ENCODE peak calls at places on chromosomes 16 and 17, in seven cellular contexts. One of them, this sample, is unnamed. For H3K9me2, the result is how much of the 10 kb centered on the place peaks cover.

GRCh38 chr17:82461827-82462524 is 3.4 kb downstream of the NARF start:
- DNase-seq in OCI-LY7: no peak
- DNase-seq in GM23338: no peak
- DNase-seq in MM.1S: no peak
- DNase-seq in PC-3: peak
- DNase-seq in PC-9: peak
- DNase-seq in HCT116: no peak
- DNase-seq in this sample: no peak

GRCh38 chr16:85613609-85614337 is 651 bp downstream of the GSE1 start:
- DNase-seq in OCI-LY7: peak
- DNase-seq in GM23338: peak
- DNase-seq in MM.1S: no peak
- DNase-seq in PC-3: peak
- DNase-seq in PC-9: peak
- DNase-seq in HCT116: no peak
- DNase-seq in this sample: peak

GRCh38 chr17:76014925-76015261 is 12.2 kb downstream of the EVPL start:
- DNase-seq in OCI-LY7: no peak
- DNase-seq in GM23338: no peak
- DNase-seq in MM.1S: no peak
- DNase-seq in PC-3: no peak
- DNase-seq in PC-9: no peak
- DNase-seq in HCT116: no peak
- DNase-seq in this sample: no peak

GRCh38 chr17:20072692-20072992 is 63.5 kb downstream of the SPECC1 start:
- DNase-seq in OCI-LY7: no peak
- DNase-seq in GM23338: no peak
- DNase-seq in MM.1S: no peak
- DNase-seq in PC-3: no peak
- DNase-seq in PC-9: no peak
- DNase-seq in HCT116: no peak
- DNase-seq in this sample: no peak

GRCh38 chr16:30786936-30787612 is at the start of gene ZNF629:
- DNase-seq in OCI-LY7: peak
- DNase-seq in GM23338: peak
- DNase-seq in MM.1S: no peak
- DNase-seq in PC-3: peak
- DNase-seq in PC-9: peak
- DNase-seq in HCT116: peak
- DNase-seq in this sample: peak

GRCh38 chr17:42683407-42684031 is 1.2 kb downstream of the CNTNAP1 start:
- DNase-seq in OCI-LY7: no peak
- DNase-seq in GM23338: peak
- DNase-seq in MM.1S: no peak
- DNase-seq in PC-3: peak
- DNase-seq in PC-9: no peak
- DNase-seq in HCT116: no peak
- DNase-seq in this sample: no peak

GRCh38 chr17:32136856-32137255 is 5.4 kb upstream of the RHOT1 start:
- DNase-seq in OCI-LY7: peak
- DNase-seq in GM23338: no peak
- DNase-seq in MM.1S: no peak
- DNase-seq in PC-3: no peak
- DNase-seq in PC-9: no peak
- DNase-seq in HCT116: no peak
- DNase-seq in this sample: no peak

GRCh38 chr17:10875984-10876555 is 38.2 kb upstream of the PIRT start:
- DNase-seq in OCI-LY7: peak
- DNase-seq in GM23338: peak
- DNase-seq in MM.1S: peak
- DNase-seq in PC-3: peak
- DNase-seq in PC-9: peak
- DNase-seq in HCT116: peak
- DNase-seq in this sample: peak

GRCh38 chr16:27547134-27547533 is 2.6 kb downstream of the GTF3C1 start:
- DNase-seq in OCI-LY7: no peak
- DNase-seq in GM23338: no peak
- DNase-seq in MM.1S: no peak
- DNase-seq in PC-3: peak
- DNase-seq in PC-9: no peak
- DNase-seq in HCT116: no peak
- DNase-seq in this sample: peak

GRCh38 chr17:3965123-3965800 is 1.0 kb upstream of the ATP2A3 start:
- DNase-seq in OCI-LY7: peak
- DNase-seq in GM23338: peak
- DNase-seq in MM.1S: peak
- DNase-seq in PC-3: peak
- DNase-seq in PC-9: peak
- DNase-seq in HCT116: peak
- DNase-seq in this sample: peak

GRCh38 chr16:69867796-69868565 is 83.2 kb upstream of the CLEC18A start:
- DNase-seq in OCI-LY7: no peak
- DNase-seq in GM23338: no peak
- DNase-seq in MM.1S: no peak
- DNase-seq in PC-3: no peak
- DNase-seq in PC-9: no peak
- DNase-seq in HCT116: no peak
- DNase-seq in this sample: no peak

GRCh38 chr17:31216053-31216751 is 80.8 kb downstream of the OMG start:
- DNase-seq in OCI-LY7: peak
- DNase-seq in GM23338: peak
- DNase-seq in MM.1S: peak
- DNase-seq in PC-3: peak
- DNase-seq in PC-9: no peak
- DNase-seq in HCT116: peak
- DNase-seq in this sample: peak

GRCh38 chr17:9769036-9769695 is 22.2 kb downstream of the DHRS7C start:
- DNase-seq in OCI-LY7: no peak
- DNase-seq in GM23338: no peak
- DNase-seq in MM.1S: no peak
- DNase-seq in PC-3: no peak
- DNase-seq in PC-9: no peak
- DNase-seq in HCT116: no peak
- DNase-seq in this sample: no peak

GRCh38 chr17:76562734-76563148 is 22.9 kb downstream of the PRCD start:
- DNase-seq in OCI-LY7: no peak
- DNase-seq in GM23338: no peak
- DNase-seq in MM.1S: no peak
- DNase-seq in PC-3: peak
- DNase-seq in PC-9: no peak
- DNase-seq in HCT116: no peak
- DNase-seq in this sample: peak

GRCh38 chr17:27538156-27538955 is 82.1 kb downstream of the KSR1 start:
- DNase-seq in OCI-LY7: no peak
- DNase-seq in GM23338: no peak
- DNase-seq in MM.1S: no peak
- DNase-seq in PC-3: no peak
- DNase-seq in PC-9: no peak
- DNase-seq in HCT116: no peak
- DNase-seq in this sample: peak

GRCh38 chr17:44555056-44555455 is 2.2 kb upstream of the FZD2 start:
- DNase-seq in OCI-LY7: no peak
- DNase-seq in GM23338: peak
- DNase-seq in MM.1S: no peak
- DNase-seq in PC-3: no peak
- DNase-seq in PC-9: no peak
- DNase-seq in HCT116: no peak
- DNase-seq in this sample: no peak

GRCh38 chr16:64121473-64121872 is 1000.4 kb downstream of the CDH11 start:
- DNase-seq in OCI-LY7: no peak
- DNase-seq in GM23338: no peak
- DNase-seq in MM.1S: no peak
- DNase-seq in PC-3: peak
- DNase-seq in PC-9: no peak
- DNase-seq in HCT116: no peak
- DNase-seq in this sample: peak

GRCh38 chr16:14095883-14096551 is 24.9 kb downstream of the MRTFB start:
- DNase-seq in OCI-LY7: no peak
- DNase-seq in GM23338: no peak
- DNase-seq in MM.1S: no peak
- DNase-seq in PC-3: peak
- DNase-seq in PC-9: peak
- DNase-seq in HCT116: peak
- DNase-seq in this sample: no peak

GRCh38 chr17:8016632-8017424 is 14.4 kb downstream of the GUCY2D start:
- DNase-seq in OCI-LY7: peak
- DNase-seq in GM23338: peak
- DNase-seq in MM.1S: peak
- DNase-seq in PC-3: peak
- DNase-seq in PC-9: peak
- DNase-seq in HCT116: no peak
- DNase-seq in this sample: peak
- H3K9me2 ChIP-seq in OCI-LY7: under half
- H3K9me2 ChIP-seq in GM23338: under half
- H3K9me2 ChIP-seq in MM.1S: under half
- H3K9me2 ChIP-seq in PC-3: under half
- H3K9me2 ChIP-seq in PC-9: under half
- H3K9me2 ChIP-seq in HCT116: under half
- H3K9me2 ChIP-seq in this sample: under half

GRCh38 chr16:80441935-80442334 is 98.9 kb upstream of the DYNLRB2 start:
- DNase-seq in OCI-LY7: no peak
- DNase-seq in GM23338: no peak
- DNase-seq in MM.1S: no peak
- DNase-seq in PC-3: no peak
- DNase-seq in PC-9: no peak
- DNase-seq in HCT116: no peak
- DNase-seq in this sample: no peak

GRCh38 chr16:80449332-80449731 is 91.5 kb upstream of the DYNLRB2 start:
- DNase-seq in OCI-LY7: no peak
- DNase-seq in GM23338: no peak
- DNase-seq in MM.1S: no peak
- DNase-seq in PC-3: no peak
- DNase-seq in PC-9: no peak
- DNase-seq in HCT116: no peak
- DNase-seq in this sample: no peak

GRCh38 chr16:80447263-80447662 is 93.5 kb upstream of the DYNLRB2 start:
- DNase-seq in OCI-LY7: no peak
- DNase-seq in GM23338: no peak
- DNase-seq in MM.1S: no peak
- DNase-seq in PC-3: no peak
- DNase-seq in PC-9: no peak
- DNase-seq in HCT116: no peak
- DNase-seq in this sample: peak
- H3K9me2 ChIP-seq in OCI-LY7: under half
- H3K9me2 ChIP-seq in GM23338: under half
- H3K9me2 ChIP-seq in MM.1S: under half
- H3K9me2 ChIP-seq in PC-3: under half
- H3K9me2 ChIP-seq in PC-9: under half
- H3K9me2 ChIP-seq in HCT116: under half
- H3K9me2 ChIP-seq in this sample: under half

DNA sequence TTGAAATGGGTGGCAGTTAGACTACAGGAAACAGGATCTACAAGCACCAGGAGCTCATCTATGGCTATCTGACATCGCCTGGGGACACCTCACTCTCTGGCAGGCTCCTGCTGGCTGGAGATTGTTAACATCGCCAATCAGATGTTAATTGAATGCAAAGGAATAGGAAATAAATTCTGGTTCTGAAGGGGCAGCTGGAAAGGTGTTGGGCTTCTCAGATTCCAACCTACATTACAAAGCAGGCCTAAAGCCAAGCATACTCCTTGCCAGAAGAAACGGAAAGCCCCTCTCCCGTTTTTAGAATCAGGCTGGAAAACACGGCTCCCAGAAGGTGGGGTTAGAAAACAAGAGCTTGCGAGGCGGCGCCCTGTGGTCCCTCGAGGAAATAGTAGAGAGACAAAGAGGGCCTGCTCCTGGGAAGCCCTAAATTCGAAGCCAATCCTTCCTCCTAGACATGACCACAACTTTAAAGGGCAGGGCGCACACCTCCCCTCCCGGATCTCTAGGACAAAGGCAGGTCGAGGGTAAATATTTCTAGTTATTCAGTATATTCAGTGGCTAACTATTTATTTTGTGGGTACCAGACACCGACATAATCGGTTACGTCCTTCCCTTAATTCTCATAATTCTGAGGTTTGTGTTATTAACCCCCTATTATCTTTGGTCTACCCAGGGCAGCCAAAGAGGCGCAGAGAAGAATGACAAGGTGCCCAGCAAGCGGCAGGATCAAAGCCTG is 763 bp upstream of the TOM1L1 start:
- DNase-seq in OCI-LY7: no peak
- DNase-seq in GM23338: peak
- DNase-seq in MM.1S: no peak
- DNase-seq in PC-3: no peak
- DNase-seq in PC-9: no peak
- DNase-seq in HCT116: no peak
- DNase-seq in this sample: no peak
- H3K9me2 ChIP-seq in OCI-LY7: under half
- H3K9me2 ChIP-seq in GM23338: under half
- H3K9me2 ChIP-seq in MM.1S: under half
- H3K9me2 ChIP-seq in PC-3: under half
- H3K9me2 ChIP-seq in PC-9: under half
- H3K9me2 ChIP-seq in HCT116: under half
- H3K9me2 ChIP-seq in this sample: under half

GRCh38 chr17:48595107-48595999 is 1.8 kb upstream of the HOXB5 start:
- DNase-seq in OCI-LY7: no peak
- DNase-seq in GM23338: no peak
- DNase-seq in MM.1S: no peak
- DNase-seq in PC-3: no peak
- DNase-seq in PC-9: no peak
- DNase-seq in HCT116: no peak
- DNase-seq in this sample: no peak

GRCh38 chr17:48594412-48595106 is 980 bp upstream of the HOXB5 start:
- DNase-seq in OCI-LY7: no peak
- DNase-seq in GM23338: no peak
- DNase-seq in MM.1S: no peak
- DNase-seq in PC-3: no peak
- DNase-seq in PC-9: no peak
- DNase-seq in HCT116: no peak
- DNase-seq in this sample: no peak

GRCh38 chr17:48593126-48593829 is at the start of gene HOXB5:
- DNase-seq in OCI-LY7: no peak
- DNase-seq in GM23338: no peak
- DNase-seq in MM.1S: no peak
- DNase-seq in PC-3: no peak
- DNase-seq in PC-9: no peak
- DNase-seq in HCT116: no peak
- DNase-seq in this sample: peak

GRCh38 chr17:48592592-48592991 is 987 bp downstream of the HOXB5 start:
- DNase-seq in OCI-LY7: no peak
- DNase-seq in GM23338: no peak
- DNase-seq in MM.1S: no peak
- DNase-seq in PC-3: no peak
- DNase-seq in PC-9: no peak
- DNase-seq in HCT116: no peak
- DNase-seq in this sample: peak

DNA sequence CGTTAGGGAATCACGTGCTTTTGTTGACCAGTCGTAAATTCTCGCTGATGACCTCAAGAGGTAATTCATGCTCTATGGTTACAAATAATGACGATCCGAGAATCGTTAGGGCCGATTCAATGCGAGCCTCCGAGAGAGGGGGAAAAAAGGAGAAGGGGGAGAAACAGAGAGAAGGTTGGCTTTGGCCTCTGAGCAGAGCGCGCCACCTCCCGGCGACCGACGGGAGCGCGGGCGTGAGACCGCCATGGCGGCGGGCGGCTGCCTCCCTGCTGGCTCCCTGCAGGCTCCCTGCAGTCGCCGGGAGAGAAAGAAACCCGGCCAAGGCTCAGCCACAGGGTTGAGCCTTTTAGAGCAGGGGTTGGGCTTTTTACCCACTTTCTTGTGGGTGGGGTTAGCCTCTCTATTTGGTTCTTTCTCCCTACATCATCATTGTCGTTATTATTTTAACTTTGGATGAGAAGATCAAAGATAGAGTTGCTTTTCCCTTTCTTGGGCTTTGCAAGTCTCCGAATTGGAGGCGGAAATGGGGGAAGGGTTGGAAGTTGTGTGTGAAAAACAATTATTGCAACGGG is 347 bp upstream of the HOXB5 start:
- DNase-seq in OCI-LY7: peak
- DNase-seq in GM23338: peak
- DNase-seq in MM.1S: peak
- DNase-seq in PC-3: peak
- DNase-seq in PC-9: no peak
- DNase-seq in HCT116: no peak
- DNase-seq in this sample: peak
- H3K9me2 ChIP-seq in OCI-LY7: under half
- H3K9me2 ChIP-seq in GM23338: under half
- H3K9me2 ChIP-seq in MM.1S: under half
- H3K9me2 ChIP-seq in PC-3: under half
- H3K9me2 ChIP-seq in PC-9: under half
- H3K9me2 ChIP-seq in HCT116: under half
- H3K9me2 ChIP-seq in this sample: under half